ENCODE peak calls at places on chromosome 11, in eight cellular contexts. L is foreskin keratinocyte, X is SHP77, S is GM06990, Y is NCI-H2081, H is EH, V is HFFc6, P is iris pigment epithelial cell. D is an unnamed sample.

GRCh38 chr11:34340653-34341052 is 17.2 kb downstream of the ABTB2 start:
- DNase-seq in S (no peak), H (no peak), V (no peak), L (no peak), Y (no peak), X (no peak), P (no peak), D (no peak)

GRCh38 chr11:44863231-44863630 is 87.5 kb downstream of the TP53I11 start:
- DNase-seq in Y (no peak), S (no peak), V (no peak), L (no peak), P (peak), X (no peak), H (peak), D (peak)

GRCh38 chr11:62443390-62444201 is 24.8 kb downstream of the SCGB1A1 start:
- DNase-seq in X (no peak), P (no peak), V (no peak), H (peak), Y (no peak), L (no peak), S (no peak), D (no peak)

GRCh38 chr11:30333405-30333804 is 10.5 kb downstream of the ARL14EP start:
- DNase-seq in X (no peak), H (peak), S (no peak), P (peak), Y (peak), V (peak), L (no peak), D (no peak)

GRCh38 chr11:132535830-132536229 is 996.5 kb downstream of the OPCML start:
- DNase-seq in H (no peak), X (no peak), V (no peak), L (no peak), S (no peak), P (no peak), Y (peak), D (no peak)

GRCh38 chr11:118547132-118547531 is 16.1 kb downstream of the TMEM25 start:
- DNase-seq in X (no peak), L (no peak), H (no peak), Y (no peak), P (no peak), S (no peak), V (no peak), D (no peak)

GRCh38 chr11:2924821-2925675 is 4.2 kb downstream of the PHLDA2 start:
- DNase-seq in Y (no peak), L (no peak), H (no peak), P (no peak), X (no peak), S (no peak), V (no peak), D (no peak)

GRCh38 chr11:72807021-72807693 is 7.1 kb upstream of the ATG16L2 start:
- DNase-seq in S (no peak), Y (no peak), H (peak), P (peak), X (no peak), L (no peak), V (no peak), D (no peak)

GRCh38 chr11:19344661-19345518 is 104.1 kb upstream of the E2F8 start:
- DNase-seq in H (peak), V (no peak), X (no peak), L (peak), Y (peak), S (peak), P (peak), D (peak)

GRCh38 chr11:66739983-66740382 is 11.0 kb upstream of the SPTBN2 start:
- DNase-seq in Y (no peak), H (peak), P (peak), S (no peak), V (peak), L (peak), X (no peak), D (no peak)

GRCh38 chr11:46285173-46285572 is 7.7 kb downstream of the CREB3L1 start:
- DNase-seq in Y (no peak), X (no peak), V (no peak), L (no peak), P (no peak), S (no peak), H (peak), D (no peak)

GRCh38 chr11:64164392-64165312 is 1.3 kb downstream of the MACROD1 start:
- DNase-seq in S (no peak), V (no peak), X (no peak), P (no peak), H (peak), Y (no peak), L (no peak), D (no peak)

GRCh38 chr11:45801723-45802315 is 3.1 kb upstream of the SLC35C1 start:
- DNase-seq in Y (no peak), S (no peak), H (peak), V (no peak), L (peak), P (peak), X (no peak), D (no peak)

GRCh38 chr11:33320814-33321330 is 63.7 kb downstream of the HIPK3 start:
- DNase-seq in X (no peak), V (no peak), Y (no peak), H (no peak), P (peak), L (no peak), S (no peak), D (no peak)

GRCh38 chr11:69385466-69385820 is 91.5 kb downstream of the MYEOV start:
- DNase-seq in S (no peak), X (no peak), V (no peak), L (no peak), H (no peak), Y (no peak), P (no peak), D (peak)

GRCh38 chr11:61560751-61561150 is 20.1 kb downstream of the SYT7 start:
- DNase-seq in V (no peak), P (no peak), L (no peak), Y (no peak), H (no peak), X (no peak), S (no peak), D (no peak)

GRCh38 chr11:16788141-16789060 is 50.0 kb downstream of the C11orf58 start:
- DNase-seq in H (peak), S (peak), X (peak), Y (peak), P (peak), V (peak), L (peak), D (peak)

GRCh38 chr11:131533164-131533563 is 162.7 kb downstream of the NTM start:
- DNase-seq in H (no peak), Y (no peak), X (no peak), S (no peak), P (no peak), L (no peak), V (no peak), D (no peak)

GRCh38 chr11:68256331-68256741 is 15.4 kb downstream of the C11orf24 start:
- DNase-seq in H (peak), Y (no peak), L (no peak), P (peak), X (no peak), S (no peak), V (peak), D (no peak)

GRCh38 chr11:71129624-71130023 is 122.8 kb downstream of the SHANK2 start:
- DNase-seq in S (no peak), Y (no peak), L (peak), V (peak), H (peak), P (no peak), X (no peak), D (peak)

GRCh38 chr11:65116370-65117205 is 913 bp downstream of the ZNHIT2 start:
- DNase-seq in S (peak), Y (peak), H (peak), X (no peak), V (peak), L (peak), P (peak), D (peak)

GRCh38 chr11:74373382-74373781 is 24.9 kb downstream of the PGM2L1 start:
- DNase-seq in H (peak), X (no peak), Y (no peak), S (no peak), V (no peak), P (peak), L (no peak), D (no peak)

GRCh38 chr11:66339686-66340483 is 3.7 kb upstream of the RIN1 start:
- DNase-seq in L (no peak), H (no peak), X (no peak), Y (no peak), S (no peak), P (no peak), V (no peak), D (peak)

GRCh38 chr11:118415739-118416068 is 14.3 kb downstream of the ATP5MG start:
- DNase-seq in X (no peak), P (peak), S (no peak), L (peak), Y (peak), V (peak), H (peak), D (no peak)

GRCh38 chr11:122189259-122189658 is 73.2 kb upstream of the BLID start:
- DNase-seq in P (peak), V (peak), Y (no peak), S (no peak), L (peak), H (peak), X (no peak), D (no peak)

GRCh38 chr11:75931124-75931523 is 116.1 kb downstream of the UVRAG start:
- DNase-seq in Y (no peak), X (no peak), H (peak), P (peak), V (peak), L (no peak), S (no peak), D (no peak)

GRCh38 chr11:61787928-61788491 is 4.4 kb downstream of the TMEM258 start:
- DNase-seq in P (peak), Y (peak), V (peak), X (peak), L (no peak), S (no peak), H (peak), D (no peak)

GRCh38 chr11:111336062-111336461 is 37.7 kb downstream of the POU2AF3 start:
- DNase-seq in L (no peak), H (no peak), P (no peak), X (no peak), S (no peak), Y (no peak), V (no peak), D (no peak)

GRCh38 chr11:120068114-120068573 is 69.8 kb downstream of the TRIM29 start:
- DNase-seq in L (no peak), S (no peak), H (peak), V (peak), X (no peak), P (peak), Y (peak), D (no peak)

GRCh38 chr11:15742626-15743243 is 613.6 kb downstream of the SOX6 start:
- DNase-seq in L (no peak), X (no peak), S (no peak), P (peak), H (peak), V (no peak), Y (peak), D (no peak)

GRCh38 chr11:72613977-72614376 is 60.2 kb downstream of the PDE2A start:
- DNase-seq in H (no peak), L (no peak), Y (no peak), V (no peak), P (no peak), S (peak), X (no peak), D (peak)

GRCh38 chr11:120128392-120129172 is 9.3 kb downstream of the TRIM29 start:
- DNase-seq in S (no peak), H (peak), P (no peak), L (peak), X (no peak), Y (no peak), V (peak), D (peak)

GRCh38 chr11:73585834-73586575 is 11.9 kb downstream of the FAM168A start:
- DNase-seq in V (peak), Y (no peak), L (peak), P (peak), X (no peak), H (peak), S (no peak), D (no peak)

GRCh38 chr11:2801711-2802388 is 83.7 kb downstream of the CDKN1C start:
- DNase-seq in X (no peak), H (no peak), Y (no peak), P (no peak), L (no peak), S (no peak), V (no peak), D (peak)

GRCh38 chr11:35144103-35144741 is 5.3 kb downstream of the CD44 start:
- DNase-seq in V (peak), Y (no peak), X (no peak), L (peak), H (peak), S (peak), P (peak), D (peak)

GRCh38 chr11:2923446-2924375 is 5.5 kb downstream of the PHLDA2 start:
- DNase-seq in H (no peak), L (no peak), P (no peak), Y (no peak), S (no peak), V (no peak), X (no peak), D (no peak)

GRCh38 chr11:133681901-133682300 is 149.6 kb upstream of the OPCML start:
- DNase-seq in H (no peak), L (no peak), X (no peak), S (no peak), P (no peak), Y (peak), V (no peak), D (no peak)

GRCh38 chr11:3822312-3822711 is 14.0 kb downstream of the PGAP2 start:
- DNase-seq in P (no peak), Y (no peak), X (no peak), S (no peak), H (no peak), V (no peak), L (no peak), D (no peak)

GRCh38 chr11:121582296-121582695 is 129.5 kb upstream of the SORL1-AS1 start:
- DNase-seq in S (no peak), L (no peak), X (no peak), Y (no peak), P (no peak), V (no peak), H (no peak), D (no peak)